ENCODE peak calls at places on chromosomes 12 and 14, in six cellular contexts. F, R, T, J, G and K are unnamed samples.

GRCh38 chr12:69332815-69333358 is 15.3 kb upstream of the LYZ start:
- DNase-seq in F (no peak), R (no peak), T (no peak), J (no peak), G (no peak), K (peak)

GRCh38 chr14:34971381-34971780 is 11.4 kb upstream of the SRP54 start:
- DNase-seq in F (peak), R (no peak), T (no peak), J (no peak), G (peak), K (no peak)

GRCh38 chr12:92297932-92298681 is 152.5 kb upstream of the BTG1 start:
- DNase-seq in F (no peak), R (no peak), T (peak), J (no peak), G (peak), K (no peak)

GRCh38 chr14:104746951-104747481 is 5.9 kb upstream of the SIVA1 start:
- DNase-seq in F (peak), R (no peak), T (no peak), J (no peak), G (no peak), K (no peak)

GRCh38 chr12:84826925-84827324 is 85.7 kb downstream of the SLC6A15 start:
- DNase-seq in F (no peak), R (no peak), T (no peak), J (no peak), G (no peak), K (no peak)

GRCh38 chr12:93982847-93983315 is 165.5 kb upstream of the PLXNC1 start:
- DNase-seq in F (peak), R (no peak), T (peak), J (peak), G (peak), K (no peak)

GRCh38 chr12:47591795-47592194 is 114.0 kb downstream of the RPAP3 start:
- DNase-seq in F (no peak), R (no peak), T (no peak), J (no peak), G (no peak), K (no peak)

GRCh38 chr12:54014315-54015209 is 5.8 kb downstream of the HOXC8 start:
- DNase-seq in F (no peak), R (no peak), T (no peak), J (no peak), G (no peak), K (no peak)

GRCh38 chr14:79294506-79294905 is 916.8 kb downstream of the DIO2 start:
- DNase-seq in F (no peak), R (no peak), T (no peak), J (no peak), G (peak), K (no peak)

GRCh38 chr14:61501714-61502458 is 180.5 kb downstream of the PRKCH start:
- DNase-seq in F (no peak), R (no peak), T (no peak), J (no peak), G (no peak), K (no peak)

GRCh38 chr14:99423434-99423833 is 57.2 kb downstream of the SETD3 start:
- DNase-seq in F (no peak), R (no peak), T (no peak), J (no peak), G (no peak), K (no peak)

GRCh38 chr12:12072064-12072760 is 1.5 kb downstream of the BCL2L14 start:
- DNase-seq in F (no peak), R (peak), T (peak), J (no peak), G (no peak), K (peak)

GRCh38 chr14:35742032-35742371 is 67.1 kb downstream of the RALGAPA1 start:
- DNase-seq in F (no peak), R (no peak), T (no peak), J (no peak), G (no peak), K (no peak)

GRCh38 chr12:92362785-92363184 is 217.1 kb upstream of the BTG1 start:
- DNase-seq in F (no peak), R (no peak), T (peak), J (no peak), G (no peak), K (no peak)

GRCh38 chr14:99568567-99569560 is 35.1 kb downstream of the CCDC85C start:
- DNase-seq in F (peak), R (no peak), T (no peak), J (no peak), G (peak), K (no peak)

GRCh38 chr14:45891417-45892080 is 638.5 kb upstream of the MIS18BP1 start:
- DNase-seq in F (peak), R (no peak), T (no peak), J (no peak), G (peak), K (peak)

GRCh38 chr12:107385518-107385917 is 292.2 kb upstream of the CRY1 start:
- DNase-seq in F (peak), R (no peak), T (no peak), J (no peak), G (peak), K (no peak)

GRCh38 chr12:98185606-98186005 is 329.8 kb upstream of the TMPO start:
- DNase-seq in F (no peak), R (no peak), T (no peak), J (no peak), G (peak), K (no peak)

GRCh38 chr12:6947615-6948014 is 3.5 kb upstream of the PTPN6 start:
- DNase-seq in F (no peak), R (no peak), T (no peak), J (no peak), G (no peak), K (no peak)

GRCh38 chr12:85277900-85278597 is 2.0 kb upstream of the ALX1 start:
- DNase-seq in F (no peak), R (no peak), T (no peak), J (no peak), G (no peak), K (no peak)

GRCh38 chr14:105167303-105168092 is 1.1 kb downstream of the JAG2 start:
- DNase-seq in F (peak), R (no peak), T (no peak), J (no peak), G (no peak), K (peak)

GRCh38 chr14:75372260-75372659 is 55.6 kb upstream of the JDP2 start:
- DNase-seq in F (no peak), R (no peak), T (no peak), J (no peak), G (peak), K (no peak)

GRCh38 chr14:24367506-24368214 is at the start of gene NFATC4:
- DNase-seq in F (peak), R (no peak), T (no peak), J (peak), G (peak), K (peak)

GRCh38 chr12:120039711-120040110 is 50.7 kb downstream of the BICDL1 start:
- DNase-seq in F (no peak), R (no peak), T (no peak), J (no peak), G (no peak), K (no peak)

GRCh38 chr12:50087995-50088394 is 2.9 kb downstream of the SMARCD1 start:
- DNase-seq in F (peak), R (no peak), T (no peak), J (no peak), G (peak), K (no peak)

GRCh38 chr12:22900401-22900800 is 275.4 kb downstream of the ETNK1 start:
- DNase-seq in F (peak), R (no peak), T (no peak), J (no peak), G (no peak), K (no peak)

GRCh38 chr14:92532490-92533163 is 19.0 kb downstream of the RIN3 start:
- DNase-seq in F (no peak), R (no peak), T (no peak), J (no peak), G (no peak), K (no peak)

GRCh38 chr14:90965765-90966164 is 94.7 kb downstream of the RPS6KA5 start:
- DNase-seq in F (no peak), R (no peak), T (no peak), J (no peak), G (no peak), K (no peak)